ENCODE peak calls at places on chromosome 17, in nine cellular contexts. N, G, E, J, S, B, V, Q and T are unnamed samples.

GRCh38 chr17:77136420-77136767 is 4.4 kb upstream of the SEC14L1 start:
- DNase-seq in N (no peak), G (no peak), E (no peak), J (no peak), S (no peak), B (no peak), V (no peak), Q (no peak), T (no peak)

GRCh38 chr17:46733837-46734516 is 84.5 kb downstream of the WNT3 start:
- DNase-seq in N (no peak), G (no peak), E (peak), J (no peak), S (no peak), B (peak), V (peak), Q (no peak), T (no peak)

GRCh38 chr17:42407289-42407836 is 15.7 kb downstream of the CAVIN1 start:
- DNase-seq in N (peak), G (peak), E (peak), J (peak), S (peak), B (peak), V (peak), Q (peak), T (no peak)

GRCh38 chr17:14302421-14303099 is 1.7 kb downstream of the HS3ST3B1 start:
- DNase-seq in N (peak), G (peak), E (peak), J (peak), S (peak), B (peak), V (peak), Q (peak), T (no peak)

GRCh38 chr17:67477687-67478086 is 100.6 kb downstream of the PITPNC1 start:
- DNase-seq in N (no peak), G (no peak), E (peak), J (no peak), S (peak), B (peak), V (no peak), Q (no peak), T (no peak)

GRCh38 chr17:27247071-27247957 is 46.6 kb upstream of the WSB1 start:
- DNase-seq in N (no peak), G (peak), E (peak), J (no peak), S (no peak), B (peak), V (peak), Q (no peak), T (peak)

GRCh38 chr17:65438708-65439294 is 122.6 kb downstream of the AXIN2 start:
- DNase-seq in N (no peak), G (no peak), E (peak), J (no peak), S (no peak), B (no peak), V (peak), Q (no peak), T (no peak)

GRCh38 chr17:39668141-39668924 is at the start of gene PNMT:
- DNase-seq in N (peak), G (no peak), E (peak), J (no peak), S (peak), B (peak), V (peak), Q (peak), T (no peak)

GRCh38 chr17:30212750-30213149 is 22.7 kb downstream of the SLC6A4 start:
- DNase-seq in N (peak), G (no peak), E (no peak), J (no peak), S (no peak), B (no peak), V (no peak), Q (no peak), T (no peak)

GRCh38 chr17:48460055-48460454 is 30.0 kb upstream of the SKAP1 start:
- DNase-seq in N (no peak), G (no peak), E (no peak), J (no peak), S (no peak), B (no peak), V (no peak), Q (no peak), T (no peak)

GRCh38 chr17:81849457-81849856 is 10.9 kb downstream of the P4HB start:
- DNase-seq in N (no peak), G (no peak), E (no peak), J (no peak), S (no peak), B (no peak), V (no peak), Q (no peak), T (no peak)

GRCh38 chr17:55567240-55568216 is 56.3 kb upstream of the SMIM36 start:
- DNase-seq in N (no peak), G (no peak), E (no peak), J (no peak), S (no peak), B (peak), V (no peak), Q (no peak), T (no peak)

GRCh38 chr17:18015603-18016002 is 23.4 kb downstream of the ATPAF2 start:
- DNase-seq in N (no peak), G (no peak), E (no peak), J (no peak), S (no peak), B (no peak), V (no peak), Q (no peak), T (no peak)

GRCh38 chr17:61407211-61407911 is 7.7 kb downstream of the TBX2 start:
- DNase-seq in N (peak), G (peak), E (peak), J (no peak), S (no peak), B (no peak), V (no peak), Q (no peak), T (no peak)